ENCODE peak calls at places on chromosomes 4 and X, in six cellular contexts. L is stimulated activated CD4-positive, alpha-beta T cell treated with anti-CD3 and anti-CD28 coated beads, TNF-alpha, amount 100 ng/mL, for 24 hours; V is dorsolateral prefrontal cortex; Q is epithelial cell of prostate; G is lower lobe of right lung; C is neural progenitor cell. R is an unnamed sample.

GRCh38 chrX:131617182-131617581 is 73.3 kb downstream of the OR13H1 start:
- DNase-seq in C (no peak), Q (peak), V (no peak), G (no peak), L (no peak), R (no peak)

GRCh38 chrX:7330971-7331746 is 183.2 kb upstream of the PUDP start:
- DNase-seq in G (no peak), V (no peak), L (no peak), C (no peak), Q (no peak), R (no peak)

GRCh38 chr4:132572210-132572609 is 576.9 kb upstream of the PCDH10 start:
- DNase-seq in V (no peak), G (no peak), Q (no peak), C (no peak), L (no peak), R (no peak)

GRCh38 chrX:108091878-108092291 is 307 bp downstream of the ATG4A start:
- DNase-seq in C (no peak), V (no peak), L (no peak), Q (no peak), G (no peak), R (no peak)

GRCh38 chr4:37936889-37937498 is 23.2 kb upstream of the PTTG2 start:
- DNase-seq in Q (no peak), C (no peak), L (no peak), G (no peak), V (no peak), R (no peak)

GRCh38 chrX:6849711-6850415 is 297.6 kb upstream of the STS start:
- DNase-seq in G (no peak), Q (no peak), V (no peak), L (no peak), C (no peak), R (no peak)

GRCh38 chrX:124228849-124229248 is 103.6 kb upstream of the TEX13D start:
- DNase-seq in G (no peak), Q (no peak), V (no peak), C (peak), L (no peak), R (no peak)

GRCh38 chrX:112211459-112211858 is 128.9 kb upstream of the TRPC5 start:
- DNase-seq in L (no peak), C (no peak), V (no peak), G (no peak), Q (peak), R (no peak)

GRCh38 chr4:86141166-86141565 is 218.7 kb downstream of the MAPK10 start:
- DNase-seq in C (no peak), L (no peak), Q (no peak), G (no peak), V (no peak), R (no peak)

GRCh38 chrX:10341309-10341708 is 184.5 kb downstream of the CLCN4 start:
- DNase-seq in Q (no peak), V (no peak), C (no peak), L (no peak), G (no peak), R (no peak)

GRCh38 chr4:100986360-100986868 is 360.9 kb downstream of the PPP3CA start:
- DNase-seq in L (no peak), V (no peak), C (peak), G (peak), Q (no peak), R (no peak)

GRCh38 chr4:17787315-17787714 is 5.9 kb upstream of the FAM184B start:
- DNase-seq in V (no peak), G (no peak), L (no peak), Q (no peak), C (no peak), R (no peak)

GRCh38 chr4:41006141-41006540 is 208.2 kb downstream of the APBB2 start:
- DNase-seq in L (no peak), Q (no peak), G (no peak), C (no peak), V (no peak), R (no peak)

GRCh38 chr4:150232029-150232428 is 153.8 kb downstream of the DCLK2 start:
- DNase-seq in G (no peak), V (no peak), C (no peak), L (no peak), Q (no peak), R (no peak)

GRCh38 chr4:29571322-29571721 is 1148.8 kb upstream of the PCDH7 start:
- DNase-seq in L (no peak), Q (no peak), V (no peak), G (no peak), C (no peak), R (no peak)

GRCh38 chrX:118973389-118974087 is 880 bp upstream of the LONRF3 start:
- DNase-seq in L (no peak), C (peak), G (peak), V (no peak), Q (no peak), R (no peak)

GRCh38 chrX:136121788-136122187 is 25.5 kb upstream of the FHL1 start:
- DNase-seq in C (no peak), V (no peak), Q (no peak), L (no peak), G (no peak), R (no peak)

GRCh38 chr4:36494016-36494415 is 212.6 kb downstream of the DTHD1 start:
- DNase-seq in G (no peak), C (no peak), L (no peak), V (no peak), Q (no peak), R (no peak)

GRCh38 chr4:98728433-98728832 is 70.0 kb upstream of the TSPAN5 start:
- DNase-seq in V (peak), Q (peak), C (no peak), G (no peak), L (no peak), R (no peak)

GRCh38 chr4:67712000-67712625 is 11.2 kb upstream of the UBA6 start:
- DNase-seq in L (no peak), C (no peak), V (no peak), G (no peak), Q (no peak), R (peak)

GRCh38 chr4:41324861-41325260 is 68.1 kb downstream of the UCHL1 start:
- DNase-seq in G (no peak), C (no peak), Q (no peak), L (no peak), V (no peak), R (no peak)

GRCh38 chrX:1448793-1449580 is 3.7 kb downstream of the ASMTL start:
- DNase-seq in C (no peak), V (peak), L (no peak), G (peak), Q (no peak), R (no peak)

GRCh38 chrX:42128587-42128986 is 205.2 kb upstream of the CASK start:
- DNase-seq in G (no peak), C (no peak), L (no peak), V (no peak), Q (no peak), R (no peak)

GRCh38 chrX:20374450-20374849 is 107.7 kb upstream of the RPS6KA3 start:
- DNase-seq in Q (no peak), V (no peak), G (no peak), C (no peak), L (no peak), R (no peak)

GRCh38 chr4:73718375-73719373 is 21.7 kb upstream of the CXCL8 start:
- DNase-seq in C (no peak), V (no peak), L (no peak), Q (no peak), G (no peak), R (no peak)

GRCh38 chrX:57453901-57454300 is 137.9 kb upstream of the ZXDB start:
- DNase-seq in L (peak), Q (no peak), G (no peak), V (no peak), C (peak), R (no peak)

GRCh38 chr4:28774344-28774743 is 1913.7 kb downstream of the STIM2 start:
- DNase-seq in L (no peak), G (no peak), Q (no peak), C (no peak), V (no peak), R (no peak)

GRCh38 chr4:64713256-64713840 is 304.1 kb upstream of the TECRL start:
- DNase-seq in V (no peak), L (no peak), Q (no peak), C (peak), G (no peak), R (peak)

GRCh38 chr4:26317766-26318165 is 3.0 kb upstream of the RBPJ start:
- DNase-seq in V (no peak), L (no peak), Q (no peak), C (no peak), G (no peak), R (no peak)

GRCh38 chr4:8904666-8905065 is 33.0 kb upstream of the HMX1 start:
- DNase-seq in Q (no peak), V (peak), G (peak), C (no peak), L (no peak), R (no peak)

GRCh38 chr4:151165205-151166000 is 66.0 kb downstream of the RPS3A start:
- DNase-seq in C (no peak), V (no peak), L (no peak), G (no peak), Q (no peak), R (no peak)

GRCh38 chr4:118865091-118865708 is 23.5 kb upstream of the SYNPO2 start:
- DNase-seq in L (no peak), G (no peak), V (no peak), C (peak), Q (peak), R (peak)

GRCh38 chrX:10579018-10579752 is 41.2 kb downstream of the MID1 start:
- DNase-seq in Q (no peak), G (no peak), C (no peak), V (no peak), L (no peak), R (no peak)

GRCh38 chr4:76549765-76550164 is 114.7 kb downstream of the SHROOM3 start:
- DNase-seq in V (no peak), Q (no peak), C (no peak), L (no peak), G (no peak), R (no peak)

GRCh38 chr4:101290651-101291050 is 56.7 kb downstream of the PPP3CA start:
- DNase-seq in L (no peak), C (no peak), G (no peak), Q (no peak), V (no peak), R (no peak)

GRCh38 chrX:148498067-148498466 is 2.4 kb upstream of the AFF2 start:
- DNase-seq in V (no peak), G (no peak), L (no peak), Q (no peak), C (no peak), R (no peak)

R was measured in keratinocyte.